ENCODE peak calls at places on chromosomes 6 and 20, in five cellular contexts. P is right atrium auricular region, D is hepatocyte, Z is mesenchymal stem cell, E is right cardiac atrium. W is an unnamed sample.

GRCh38 chr20:49887828-49888340 is 27.4 kb downstream of the SPATA2 start:
- DNase-seq in P (no peak), D (no peak), Z (no peak), E (no peak), W (no peak)

GRCh38 chr20:62230696-62231095 is 7.6 kb upstream of the OSBPL2 start:
- DNase-seq in P (no peak), D (no peak), Z (no peak), E (peak; percentile 36), W (no peak)

GRCh38 chr6:145313041-145313855 is 422.1 kb downstream of the EPM2A start:
- DNase-seq in P (no peak), D (no peak), Z (no peak), E (no peak), W (no peak)

GRCh38 chr6:166488081-166488685 is 98.3 kb downstream of the RAMACL start:
- DNase-seq in P (peak; percentile 70), D (no peak), Z (peak; percentile 16), E (peak; percentile 82), W (no peak)

GRCh38 chr6:31479933-31480535 is 17.9 kb upstream of the MICB start:
- DNase-seq in P (no peak), D (no peak), Z (no peak), E (no peak), W (no peak)

GRCh38 chr6:41226752-41227151 is 1.4 kb upstream of the TREML4 start:
- DNase-seq in P (no peak), D (no peak), Z (no peak), E (no peak), W (no peak)

GRCh38 chr6:149211046-149211571 is 106.4 kb upstream of the TAB2 start:
- DNase-seq in P (no peak), D (no peak), Z (peak; percentile 73), E (no peak), W (no peak)

GRCh38 chr6:408599-409102 is 17.1 kb downstream of the IRF4 start:
- DNase-seq in P (peak; percentile 74), D (peak; percentile 85), Z (peak; percentile 69), E (peak; percentile 81), W (peak; percentile 43)

GRCh38 chr6:5337573-5337972 is 76.3 kb downstream of the FARS2 start:
- DNase-seq in P (no peak), D (no peak), Z (peak; percentile 18), E (no peak), W (no peak)

GRCh38 chr20:13029687-13030510 is 21.1 kb downstream of the SPTLC3 start:
- DNase-seq in P (peak; percentile 64), D (peak; percentile 72), Z (peak; percentile 60), E (no peak), W (peak; percentile 63)

GRCh38 chr20:13325033-13325432 is 104.0 kb downstream of the ISM1 start:
- DNase-seq in P (no peak), D (peak; percentile 39), Z (peak; percentile 44), E (no peak), W (peak; percentile 42)

GRCh38 chr6:93124226-93124625 is 295.1 kb downstream of the EPHA7 start:
- DNase-seq in P (no peak), D (no peak), Z (peak; percentile 53), E (no peak), W (no peak)
- H3K27ac ChIP-seq in P (no peak overlapping the region), D (no peak overlapping the region), Z (no peak overlapping the region), E (no peak overlapping the region), W (no peak overlapping the region)

DNA sequence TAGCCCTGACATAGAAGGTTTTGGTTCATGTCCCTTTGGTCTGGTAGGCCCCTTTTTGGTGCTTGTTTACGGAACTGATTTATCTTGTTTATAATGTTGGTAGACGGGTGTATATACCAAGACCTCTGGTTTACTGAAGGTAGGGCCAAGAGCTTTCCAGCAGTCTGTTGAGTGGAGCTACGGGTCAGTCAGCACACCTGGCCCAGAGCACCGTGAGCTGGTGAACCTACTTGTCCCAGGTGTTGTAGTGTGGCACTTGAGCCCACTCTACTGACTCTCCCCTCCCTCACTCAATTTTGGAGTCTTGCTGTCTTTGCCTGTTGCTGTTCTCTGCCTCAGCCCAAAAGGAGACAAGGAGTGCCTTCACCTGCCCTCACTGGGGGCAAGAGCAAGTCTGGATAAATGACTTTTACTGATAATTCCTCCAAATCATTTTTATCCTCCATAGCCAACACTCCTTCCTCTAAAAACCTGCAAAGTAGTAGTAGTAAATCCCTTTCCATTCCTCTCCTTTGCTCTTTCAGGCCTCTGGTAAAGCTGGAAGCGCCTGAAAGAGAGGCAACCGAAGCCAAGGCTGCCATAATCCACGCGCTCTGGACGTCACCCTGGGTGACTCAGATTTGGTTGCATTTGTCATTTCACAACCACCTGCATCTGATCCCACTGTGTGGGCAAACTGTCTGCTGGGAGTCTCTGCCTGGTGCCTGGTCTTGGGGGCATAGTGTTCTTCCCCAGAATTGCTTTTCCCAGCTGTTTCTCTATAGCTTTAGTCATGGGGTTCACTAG is 22.2 kb downstream of the RREB1 start:
- DNase-seq in P (peak; percentile 77), D (no peak), Z (peak; percentile 75), E (no peak), W (no peak)
- H3K27ac ChIP-seq in P (peak overlapping the region; percentile 50), D (peak overlapping the region; percentile 50), Z (no peak overlapping the region), E (peak overlapping the region; percentile 48), W (no peak overlapping the region)

GRCh38 chr6:107667790-107668189 is 156.3 kb downstream of the SCML4 start:
- DNase-seq in P (no peak), D (no peak), Z (no peak), E (no peak), W (peak; percentile 77)
- H3K27ac ChIP-seq in P (no peak overlapping the region), D (no peak overlapping the region), Z (no peak overlapping the region), E (no peak overlapping the region), W (no peak overlapping the region)

GRCh38 chr20:32473231-32474008 is 111.7 kb downstream of the NOL4L start:
- DNase-seq in P (no peak), D (no peak), Z (no peak), E (no peak), W (no peak)

GRCh38 chr20:32474009-32474716 is 111.0 kb downstream of the NOL4L start:
- DNase-seq in P (no peak), D (no peak), Z (no peak), E (no peak), W (peak; percentile 54)

GRCh38 chr20:32474967-32475819 is 109.9 kb downstream of the NOL4L start:
- DNase-seq in P (peak; percentile 89), D (peak; percentile 97), Z (peak; percentile 95), E (peak; percentile 98), W (peak; percentile 98)

GRCh38 chr20:32472581-32473207 is 112.4 kb downstream of the NOL4L start:
- DNase-seq in P (no peak), D (no peak), Z (no peak), E (no peak), W (no peak)

DNA sequence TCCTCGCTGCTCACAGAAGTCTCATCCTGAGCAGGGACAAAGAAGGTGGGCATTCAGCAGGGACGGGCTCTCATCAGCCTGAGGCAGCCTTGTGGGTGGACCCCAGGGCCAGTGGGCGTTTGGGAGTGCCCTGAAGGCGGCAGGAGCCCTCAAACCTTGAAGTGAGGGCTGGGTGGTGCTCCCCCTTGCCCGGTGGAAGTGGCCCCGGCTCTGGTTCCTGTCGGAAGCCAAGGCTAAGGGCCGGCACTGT is 110.5 kb downstream of the NOL4L start:
- DNase-seq in P (no peak), D (no peak), Z (peak; percentile 22), E (no peak), W (peak; percentile 40)
- H3K27ac ChIP-seq in P (peak overlapping the region; percentile 78), D (peak overlapping the region; percentile 96), Z (peak overlapping the region; percentile 97), E (peak overlapping the region; percentile 86), W (peak overlapping the region; percentile 26)

GRCh38 chr20:53764416-53764800 is 170.8 kb upstream of the ZNF217 start:
- DNase-seq in P (no peak), D (no peak), Z (no peak), E (no peak), W (no peak)
- H3K27ac ChIP-seq in P (no peak overlapping the region), D (peak overlapping the region; percentile 94), Z (no peak overlapping the region), E (no peak overlapping the region), W (peak overlapping the region; percentile 11)

W was measured in SJCRH30.